ENCODE peak calls at places on chromosomes 12 and 14, in five cellular contexts. X, P, E, O and L are unnamed samples.

GRCh38 chr14:51419685-51420084 is 179.6 kb downstream of the TMX1 start:
- DNase-seq in X (peak), P (no peak), E (no peak), O (no peak), L (no peak)

GRCh38 chr12:53867216-53868012 is 71.2 kb upstream of the HOXC13 start:
- DNase-seq in O (peak), P (no peak), X (no peak), E (peak), L (no peak)

GRCh38 chr12:49763006-49763591 is 21.7 kb downstream of the TMBIM6 start:
- DNase-seq in X (peak), O (peak), E (no peak), P (peak), L (peak)

GRCh38 chr12:56773113-56773512 is 10.0 kb downstream of the HSD17B6 start:
- DNase-seq in P (no peak), O (no peak), X (no peak), E (no peak), L (no peak)

GRCh38 chr14:50148799-50149198 is 32.4 kb upstream of the VCPKMT start:
- DNase-seq in O (no peak), X (no peak), E (no peak), P (no peak), L (no peak)

GRCh38 chr12:106136263-106136662 is 2.5 kb downstream of the NUAK1 start:
- DNase-seq in O (no peak), E (peak), X (peak), P (peak), L (peak)

GRCh38 chr14:46058964-46059580 is 592.5 kb downstream of the RPL10L start:
- DNase-seq in E (no peak), X (no peak), P (no peak), O (no peak), L (no peak)

GRCh38 chr12:124301084-124301654 is 6.3 kb downstream of the RFLNA start:
- DNase-seq in X (no peak), O (no peak), P (no peak), E (no peak), L (no peak)

GRCh38 chr12:132256646-132257045 is 72.7 kb downstream of the GALNT9 start:
- DNase-seq in O (no peak), X (no peak), E (no peak), P (no peak), L (no peak)

GRCh38 chr12:51825216-51825615 is 23.3 kb downstream of the FIGNL2 start:
- DNase-seq in O (no peak), E (no peak), X (no peak), P (no peak), L (no peak)

GRCh38 chr14:67820428-67820881 is 876 bp downstream of the RAD51B start:
- DNase-seq in O (peak), E (peak), P (no peak), X (peak), L (no peak)

GRCh38 chr14:69252851-69253250 is 7.1 kb upstream of the GALNT16 start:
- DNase-seq in P (no peak), O (no peak), X (no peak), E (no peak), L (no peak)

GRCh38 chr12:12976366-12976765 is 23.7 kb downstream of the HEBP1 start:
- DNase-seq in O (no peak), P (peak), E (peak), X (no peak), L (no peak)

GRCh38 chr14:20848955-20849570 is 42.1 kb upstream of the RNASE3 start:
- DNase-seq in X (no peak), E (peak), P (no peak), O (no peak), L (no peak)

GRCh38 chr14:66070542-66071319 is 415.4 kb upstream of the CCDC196 start:
- DNase-seq in O (peak), E (peak), P (peak), X (peak), L (peak)

GRCh38 chr12:113935459-113935858 is 30.7 kb downstream of the RBM19 start:
- DNase-seq in X (no peak), O (no peak), P (no peak), E (no peak), L (no peak)

GRCh38 chr12:7042847-7043246 is 17.7 kb upstream of the C1S start:
- DNase-seq in E (peak), X (peak), P (peak), O (peak), L (peak)

GRCh38 chr12:128613821-128614220 is 209.9 kb downstream of the SLC15A4 start:
- DNase-seq in E (no peak), P (no peak), O (no peak), X (no peak), L (no peak)

GRCh38 chr12:72102150-72102549 is 163.5 kb downstream of the TPH2 start:
- DNase-seq in E (no peak), X (no peak), O (no peak), P (no peak), L (no peak)

GRCh38 chr14:75252254-75252837 is 26.3 kb upstream of the FOS start:
- DNase-seq in E (no peak), X (no peak), O (no peak), P (no peak), L (no peak)

GRCh38 chr12:124588689-124589318 is 21.4 kb upstream of the NCOR2 start:
- DNase-seq in P (peak), E (peak), O (peak), X (no peak), L (no peak)

GRCh38 chr14:61561657-61562276 is 133.5 kb upstream of the HIF1A start:
- DNase-seq in O (peak), X (no peak), P (no peak), E (peak), L (peak)

GRCh38 chr14:92748259-92749016 is at the start of gene LGMN:
- DNase-seq in E (peak), O (peak), X (peak), P (peak), L (peak)

GRCh38 chr12:43776498-43776897 is 17.7 kb downstream of the IRAK4 start:
- DNase-seq in P (peak), E (peak), X (peak), O (peak), L (peak)

GRCh38 chr12:74526535-74526934 is 11.1 kb upstream of the ATXN7L3B start:
- DNase-seq in X (no peak), O (no peak), P (no peak), E (no peak), L (no peak)

GRCh38 chr12:1078002-1078401 is 87.0 kb downstream of the ERC1 start:
- DNase-seq in E (no peak), X (no peak), O (no peak), P (no peak), L (no peak)